ENCODE peak calls at places on chromosomes 6 and 20, in five cellular contexts. X is heart left ventricle; A is neural progenitor cell; D is CD8-positive, alpha-beta T cell; Y is GM13977. Z is an unnamed sample.

GRCh38 chr20:61263938-61264337 is 11.9 kb downstream of the CDH4 start:
- DNase-seq in Y (no peak), A (no peak), X (no peak), D (no peak), Z (no peak)

GRCh38 chr6:163338671-163339405 is 75.7 kb upstream of the QKI start:
- DNase-seq in X (peak; percentile 66), D (no peak), Y (no peak), A (peak; percentile 75), Z (no peak)

GRCh38 chr20:3323398-3323797 is 84.1 kb downstream of the DNAAF9 start:
- DNase-seq in A (no peak), X (no peak), D (no peak), Y (no peak), Z (no peak)

GRCh38 chr20:43571310-43571709 is 12.5 kb downstream of the SGK2 start:
- DNase-seq in X (no peak), D (no peak), Y (no peak), A (no peak), Z (no peak)

GRCh38 chr6:37987008-37987407 is 167.5 kb downstream of the ZFAND3 start:
- DNase-seq in Y (no peak), A (no peak), X (no peak), D (no peak), Z (no peak)

GRCh38 chr6:16205377-16206144 is 32.8 kb upstream of the GMPR start:
- DNase-seq in D (no peak), A (no peak), Y (peak; percentile 74), X (no peak), Z (no peak)

GRCh38 chr6:170087946-170088348 is 202.9 kb downstream of the DLL1 start:
- DNase-seq in X (peak; percentile 70), A (no peak), Y (peak; percentile 80), D (peak; percentile 22), Z (peak; percentile 55)

GRCh38 chr6:55137925-55138324 is 36.4 kb upstream of the HCRTR2 start:
- DNase-seq in Y (no peak), A (no peak), X (no peak), D (no peak), Z (no peak)

GRCh38 chr20:45341939-45342862 is 6.0 kb downstream of the SDC4 start:
- DNase-seq in Y (no peak), X (peak; percentile 72), D (no peak), A (peak; percentile 52), Z (no peak)

GRCh38 chr20:46323557-46323956 is 15.3 kb upstream of the CDH22 start:
- DNase-seq in Y (no peak), A (no peak), D (no peak), X (peak; percentile 61), Z (no peak)

GRCh38 chr6:6962086-6962485 is 145.7 kb upstream of the RREB1 start:
- DNase-seq in D (no peak), X (no peak), A (no peak), Y (no peak), Z (no peak)

GRCh38 chr6:69391106-69391505 is 405.7 kb downstream of the LMBRD1 start:
- DNase-seq in Y (no peak), X (no peak), A (no peak), D (no peak), Z (no peak)

GRCh38 chr6:74654296-74654695 is 551.6 kb downstream of the COL12A1 start:
- DNase-seq in Y (no peak), D (no peak), X (no peak), A (no peak), Z (no peak)

GRCh38 chr6:53411451-53411850 is 62.7 kb upstream of the ELOVL5 start:
- DNase-seq in D (no peak), X (no peak), Y (no peak), A (peak; percentile 5), Z (no peak)

GRCh38 chr6:169800116-169800667 is 48.8 kb downstream of the ERMARD start:
- DNase-seq in D (no peak), X (no peak), A (no peak), Y (no peak), Z (no peak)

GRCh38 chr6:43924222-43924702 is 154.3 kb downstream of the VEGFA start:
- DNase-seq in A (no peak), D (peak; percentile 25), X (no peak), Y (no peak), Z (peak; percentile 65)

GRCh38 chr20:60206259-60206658 is 248.0 kb downstream of the CDH26 start:
- DNase-seq in A (peak; percentile 67), Y (no peak), D (no peak), X (no peak), Z (no peak)

GRCh38 chr6:43926644-43927524 is 156.9 kb downstream of the VEGFA start:
- DNase-seq in X (no peak), Y (no peak), A (peak; percentile 72), D (no peak), Z (no peak)

GRCh38 chr20:32528905-32529670 is 56.0 kb downstream of the NOL4L start:
- DNase-seq in X (no peak), A (no peak), D (no peak), Y (no peak), Z (no peak)

GRCh38 chr6:167699141-167700036 is 127.3 kb upstream of the AFDN start:
- DNase-seq in D (no peak), X (peak; percentile 90), Y (no peak), A (no peak), Z (no peak)

DNA sequence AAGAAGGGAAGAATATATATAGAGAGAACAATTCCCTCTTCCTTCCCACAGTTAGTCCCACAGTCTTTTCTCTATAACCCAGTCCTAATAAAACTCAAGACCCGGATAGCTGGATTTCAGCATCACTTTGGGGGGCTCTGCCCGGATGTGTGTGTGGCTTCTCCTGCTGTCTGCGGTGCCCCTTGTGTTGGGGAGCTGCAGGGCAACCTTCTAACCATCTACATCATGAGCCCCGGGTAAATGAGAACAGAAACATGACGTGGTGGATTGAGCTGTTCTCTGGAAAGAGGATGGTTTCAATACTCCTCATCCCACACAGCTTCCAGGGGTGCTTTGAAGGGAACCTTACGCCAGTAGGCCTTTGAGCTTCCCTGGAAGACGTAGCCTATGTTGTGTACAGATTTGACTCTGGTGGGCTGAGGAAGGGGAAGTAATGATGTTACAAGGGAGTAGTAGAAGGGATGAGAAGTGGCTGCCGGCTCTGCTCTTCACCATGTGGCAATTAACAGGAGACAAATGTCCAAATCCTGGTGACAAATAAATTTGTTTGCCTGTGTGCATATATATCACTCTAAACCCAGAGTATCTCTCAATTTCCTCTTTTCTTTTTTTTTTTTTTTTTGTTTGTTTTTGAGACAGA is 13.5 kb upstream of the PRDM1 start:
- DNase-seq in Y (no peak), D (no peak), X (no peak), A (no peak), Z (no peak)
- TF ChIP-seq CTCF in Y (no peak), D (no peak), X (no peak), A (no peak), Z (no peak)

GRCh38 chr6:109059591-109060021 is 35.0 kb downstream of the SESN1 start:
- DNase-seq in D (no peak), A (no peak), Y (peak; percentile 34), X (no peak), Z (no peak)
- TF ChIP-seq CTCF in D (no peak), A (no peak), Y (no peak), X (peak; percentile 44), Z (no peak)

GRCh38 chr6:118650500-118651281 is 700 bp downstream of the CEP85L start:
- DNase-seq in Y (peak; percentile 57), D (no peak), X (peak; percentile 79), A (peak; percentile 69), Z (peak; percentile 46)
- TF ChIP-seq CTCF in Y (no peak), D (no peak), X (peak; percentile 16), A (peak; percentile 14), Z (no peak)

DNA sequence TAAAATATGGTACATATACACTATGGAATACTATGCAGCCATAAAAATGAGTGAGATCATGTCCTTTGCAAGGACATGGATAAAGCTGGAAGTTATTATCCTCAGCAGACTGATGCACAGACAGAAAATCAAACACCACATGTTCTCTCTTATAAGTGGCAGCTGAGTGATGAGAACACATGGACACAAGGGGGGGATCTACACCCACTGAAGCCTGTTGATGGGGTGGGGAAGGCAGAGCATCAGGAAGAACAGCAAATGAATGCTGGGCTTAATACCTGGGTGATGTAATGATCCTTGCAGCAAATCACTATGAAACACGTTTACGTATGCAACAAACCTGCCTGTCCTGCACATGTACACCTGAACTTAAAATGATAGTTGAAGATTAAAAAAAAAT is 71.3 kb downstream of the MANEA start:
- DNase-seq in X (no peak), Y (no peak), A (peak; percentile 20), D (no peak), Z (no peak)
- TF ChIP-seq CTCF in X (no peak), Y (no peak), A (peak; percentile 35), D (no peak), Z (no peak)

Z was measured in natural killer cell.